ENCODE peak calls at places on chromosomes 13 and 19, in seven cellular contexts. G, E, L, U, B, T and R are unnamed samples. For H3K4me1, the result is how much of the 10 kb centered on the place peaks cover.

GRCh38 chr19:42436006-42436405 is 6.7 kb downstream of the CXCL17 start:
- DNase-seq in G (no peak), E (no peak), L (no peak), U (no peak), B (no peak), T (peak), R (no peak)

GRCh38 chr13:94660695-94661324 is 51.5 kb downstream of the SOX21 start:
- DNase-seq in G (peak), E (no peak), L (peak), U (no peak), B (no peak), T (peak), R (no peak)

GRCh38 chr19:18428837-18429674 is 8.9 kb downstream of the ISYNA1 start:
- DNase-seq in G (peak), E (no peak), L (peak), U (peak), B (peak), T (peak), R (no peak)

GRCh38 chr19:49210108-49210900 is 52.7 kb downstream of the TRPM4 start:
- DNase-seq in G (no peak), E (no peak), L (peak), U (no peak), B (no peak), T (peak), R (no peak)

GRCh38 chr19:52935434-52935833 is 12.2 kb upstream of the ZNF888 start:
- DNase-seq in G (peak), E (no peak), L (peak), U (no peak), B (no peak), T (no peak), R (no peak)

GRCh38 chr19:51525731-51526130 is 5.7 kb downstream of the SIGLEC6 start:
- DNase-seq in G (no peak), E (no peak), L (no peak), U (no peak), B (no peak), T (no peak), R (no peak)

GRCh38 chr13:110812869-110813645 is 99.6 kb downstream of the ING1 start:
- DNase-seq in G (no peak), E (no peak), L (no peak), U (no peak), B (no peak), T (no peak), R (no peak)

GRCh38 chr19:34298891-34299510 is 44.6 kb downstream of the GARRE1 start:
- DNase-seq in G (no peak), E (no peak), L (no peak), U (no peak), B (no peak), T (no peak), R (no peak)

GRCh38 chr13:91725646-91726045 is 327.2 kb downstream of the GPC5 start:
- DNase-seq in G (no peak), E (no peak), L (no peak), U (no peak), B (no peak), T (no peak), R (no peak)

GRCh38 chr13:52454459-52454824 is 836 bp upstream of the CKAP2 start:
- DNase-seq in G (peak), E (no peak), L (peak), U (peak), B (no peak), T (no peak), R (no peak)

GRCh38 chr19:40724848-40725247 is 7.9 kb downstream of the ITPKC start:
- DNase-seq in G (no peak), E (no peak), L (no peak), U (no peak), B (no peak), T (no peak), R (no peak)

GRCh38 chr19:14517446-14517839 is 754 bp downstream of the DNAJB1 start:
- DNase-seq in G (no peak), E (no peak), L (no peak), U (no peak), B (no peak), T (peak), R (no peak)

GRCh38 chr13:29908917-29909755 is 58.7 kb upstream of the UBL3 start:
- DNase-seq in G (no peak), E (no peak), L (no peak), U (no peak), B (no peak), T (peak), R (no peak)

GRCh38 chr13:26601669-26602068 is 44.2 kb downstream of the WASF3 start:
- DNase-seq in G (peak), E (no peak), L (peak), U (no peak), B (no peak), T (peak), R (no peak)

GRCh38 chr13:75250526-75251183 is 231.3 kb downstream of the TBC1D4 start:
- DNase-seq in G (peak), E (no peak), L (no peak), U (no peak), B (peak), T (peak), R (no peak)

GRCh38 chr19:35266904-35267817 is 1.6 kb upstream of the USF2 start:
- DNase-seq in G (no peak), E (no peak), L (peak), U (peak), B (peak), T (peak), R (no peak)

GRCh38 chr13:24290280-24290932 is 19.0 kb upstream of the C1QTNF9 start:
- DNase-seq in G (no peak), E (no peak), L (no peak), U (no peak), B (no peak), T (no peak), R (no peak)

GRCh38 chr13:83618966-83619365 is 263.3 kb downstream of the SLITRK1 start:
- DNase-seq in G (peak), E (no peak), L (no peak), U (no peak), B (no peak), T (peak), R (no peak)

GRCh38 chr13:39353988-39354387 is 249.0 kb downstream of the LHFPL6 start:
- DNase-seq in G (peak), E (peak), L (peak), U (no peak), B (no peak), T (peak), R (no peak)

GRCh38 chr13:62293081-62293480 is 877.4 kb upstream of the PCDH20 start:
- DNase-seq in G (peak), E (no peak), L (peak), U (no peak), B (no peak), T (no peak), R (no peak)

GRCh38 chr13:104592127-104592526 is 1525.9 kb upstream of the SLC10A2 start:
- DNase-seq in G (peak), E (no peak), L (peak), U (no peak), B (no peak), T (no peak), R (no peak)

GRCh38 chr13:76693086-76693485 is 193.1 kb downstream of the KCTD12 start:
- DNase-seq in G (no peak), E (no peak), L (peak), U (no peak), B (no peak), T (no peak), R (no peak)

GRCh38 chr13:66665991-66666390 is 564.1 kb downstream of the PCDH9 start:
- DNase-seq in G (peak), E (no peak), L (peak), U (no peak), B (no peak), T (peak), R (no peak)

GRCh38 chr13:29454931-29455481 is 140.5 kb downstream of the SLC7A1 start:
- DNase-seq in G (peak), E (peak), L (peak), U (no peak), B (no peak), T (peak), R (no peak)

GRCh38 chr13:65260938-65261880 is 1968.9 kb downstream of the PCDH9 start:
- DNase-seq in G (no peak), E (no peak), L (peak), U (no peak), B (no peak), T (no peak), R (no peak)

GRCh38 chr13:78719367-78719766 is 60.4 kb upstream of the OBI1 start:
- DNase-seq in G (no peak), E (no peak), L (no peak), U (no peak), B (no peak), T (no peak), R (no peak)

GRCh38 chr13:44322928-44323327 is 50.7 kb upstream of the SERP2 start:
- DNase-seq in G (no peak), E (no peak), L (no peak), U (no peak), B (no peak), T (no peak), R (no peak)

GRCh38 chr13:21287331-21287907 is 111.0 kb downstream of the MRPL57 start:
- DNase-seq in G (no peak), E (no peak), L (no peak), U (no peak), B (no peak), T (no peak), R (no peak)

GRCh38 chr19:4324228-4324627 is 14.4 kb downstream of the STAP2 start:
- DNase-seq in G (no peak), E (no peak), L (no peak), U (no peak), B (no peak), T (no peak), R (no peak)

GRCh38 chr13:106143392-106143791 is 392.1 kb downstream of the EFNB2 start:
- DNase-seq in G (peak), E (no peak), L (no peak), U (no peak), B (no peak), T (no peak), R (no peak)

GRCh38 chr19:13234518-13234917 is 84.3 kb downstream of the IER2 start:
- DNase-seq in G (peak), E (no peak), L (peak), U (peak), B (peak), T (peak), R (no peak)

GRCh38 chr19:13794388-13794751 is 873 bp upstream of the ZSWIM4 start:
- DNase-seq in G (peak), E (no peak), L (peak), U (peak), B (peak), T (peak), R (peak)

GRCh38 chr19:58364127-58364526 is 1.6 kb upstream of the ZNF497 start:
- DNase-seq in G (no peak), E (no peak), L (no peak), U (no peak), B (no peak), T (no peak), R (no peak)

GRCh38 chr13:25708268-25708667 is 336.5 kb downstream of the ATP8A2 start:
- DNase-seq in G (no peak), E (no peak), L (no peak), U (no peak), B (no peak), T (no peak), R (no peak)

GRCh38 chr19:29810504-29810871 is 1.3 kb upstream of the CCNE1 start:
- DNase-seq in G (peak), E (peak), L (peak), U (no peak), B (peak), T (peak), R (no peak)

GRCh38 chr19:43468354-43469159 is 3.1 kb upstream of the LYPD3 start:
- DNase-seq in G (no peak), E (no peak), L (no peak), U (no peak), B (no peak), T (no peak), R (no peak)

GRCh38 chr19:31351212-31352193 is 2.3 kb upstream of the TSHZ3 start:
- DNase-seq in G (peak), E (no peak), L (peak), U (no peak), B (no peak), T (peak), R (no peak)
- H3K4me1 ChIP-seq in G (under half), E (under half), L (under half), U (under half), B (under half), T (under half), R (under half)

GRCh38 chr19:2083174-2083854 is 12.8 kb downstream of the MOB3A start:
- DNase-seq in G (no peak), E (no peak), L (no peak), U (peak), B (peak), T (no peak), R (no peak)

GRCh38 chr19:2089727-2090053 is 6.4 kb downstream of the MOB3A start:
- DNase-seq in G (no peak), E (no peak), L (no peak), U (no peak), B (no peak), T (no peak), R (no peak)

GRCh38 chr19:2084993-2085720 is 11.0 kb downstream of the MOB3A start:
- DNase-seq in G (peak), E (no peak), L (peak), U (peak), B (peak), T (peak), R (no peak)

GRCh38 chr19:2089001-2089711 is 7.0 kb downstream of the MOB3A start:
- DNase-seq in G (peak), E (peak), L (peak), U (peak), B (no peak), T (peak), R (no peak)

GRCh38 chr19:2087621-2088100 is 8.5 kb downstream of the MOB3A start:
- DNase-seq in G (no peak), E (no peak), L (no peak), U (peak), B (no peak), T (no peak), R (no peak)
- H3K4me1 ChIP-seq in G (under half), E (half or more), L (under half), U (half or more), B (under half), T (under half), R (half or more)

GRCh38 chr13:114140909-114141255 is 8.5 kb upstream of the RASA3 start:
- DNase-seq in G (no peak), E (no peak), L (no peak), U (peak), B (no peak), T (no peak), R (no peak)

GRCh38 chr13:114142640-114143490 is 10.4 kb upstream of the RASA3 start:
- DNase-seq in G (no peak), E (peak), L (peak), U (peak), B (no peak), T (no peak), R (no peak)

GRCh38 chr13:114142137-114142550 is 9.7 kb upstream of the RASA3 start:
- DNase-seq in G (no peak), E (no peak), L (no peak), U (no peak), B (no peak), T (no peak), R (no peak)

GRCh38 chr13:114141261-114141996 is 9.0 kb upstream of the RASA3 start:
- DNase-seq in G (no peak), E (no peak), L (no peak), U (no peak), B (no peak), T (no peak), R (no peak)

GRCh38 chr13:114140131-114140908 is 7.9 kb upstream of the RASA3 start:
- DNase-seq in G (no peak), E (no peak), L (no peak), U (peak), B (no peak), T (no peak), R (no peak)
- H3K4me1 ChIP-seq in G (under half), E (under half), L (under half), U (under half), B (under half), T (under half), R (under half)

DNA sequence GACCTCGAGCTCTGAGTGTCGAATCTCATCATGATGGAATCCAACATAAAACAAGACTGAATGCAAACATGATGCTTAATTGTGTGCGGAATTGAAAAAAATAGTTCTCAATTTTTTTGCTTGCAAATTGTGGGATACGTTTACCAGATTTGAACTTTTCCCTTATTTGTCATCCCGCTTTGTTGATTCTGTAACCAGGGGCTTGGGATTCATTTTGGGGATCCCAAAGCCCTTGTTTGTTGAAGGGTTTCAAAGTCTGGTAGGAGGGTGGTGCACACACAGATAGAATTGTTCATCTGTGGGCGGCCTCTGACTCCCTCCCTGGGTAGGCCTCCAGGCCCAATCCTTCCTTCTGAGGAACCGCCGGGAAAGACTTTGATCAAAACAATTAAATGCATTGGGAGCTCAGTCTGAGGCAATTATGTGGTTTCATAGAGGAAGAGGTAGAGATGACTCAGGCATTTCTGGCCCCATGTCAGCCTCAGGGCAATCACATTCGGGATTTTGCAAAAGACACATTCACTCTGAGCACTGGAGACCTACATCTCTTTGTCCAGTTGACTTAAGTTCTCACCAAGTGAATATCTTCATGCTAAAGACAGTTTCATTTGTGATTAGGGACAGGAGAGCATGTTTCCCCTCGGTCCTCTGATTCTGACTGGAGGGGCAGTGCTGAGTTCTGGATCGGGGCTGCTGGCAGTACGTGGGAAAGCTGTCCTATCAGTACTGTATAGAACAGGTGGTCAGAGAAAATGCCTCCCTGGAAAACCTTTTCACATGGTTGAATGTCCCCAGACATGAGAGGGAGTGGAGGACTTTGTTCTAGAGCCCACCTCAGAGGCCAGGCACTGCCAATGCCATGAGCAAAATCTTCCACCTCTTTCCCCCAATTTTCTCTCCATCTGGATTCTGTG is 27.8 kb upstream of the IGFL4 start:
- DNase-seq in G (peak), E (peak), L (peak), U (no peak), B (no peak), T (peak), R (no peak)
- H3K4me1 ChIP-seq in G (under half), E (half or more), L (under half), U (under half), B (under half), T (under half), R (under half)

DNA sequence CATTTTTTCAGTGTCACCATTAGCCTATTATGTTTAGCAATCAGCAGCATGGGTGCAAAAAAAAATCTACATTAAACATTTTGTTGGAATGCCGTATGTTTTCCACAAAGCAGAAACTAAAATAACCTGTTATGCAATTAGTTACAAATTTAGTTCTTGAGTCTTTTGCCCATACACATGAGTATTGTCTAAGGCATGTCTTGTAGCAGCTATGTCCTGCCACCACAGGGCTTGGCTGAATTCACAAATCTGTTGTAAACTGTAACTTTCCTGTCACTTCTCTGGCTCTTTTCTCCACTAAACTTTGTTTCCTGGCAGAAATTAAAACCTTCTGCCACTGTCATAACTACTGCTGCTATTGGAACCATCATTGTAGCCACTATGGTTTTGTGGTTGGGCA is 277.9 kb upstream of the SPRY2 start:
- DNase-seq in G (no peak), E (no peak), L (no peak), U (no peak), B (no peak), T (no peak), R (peak)
- H3K4me1 ChIP-seq in G (under half), E (under half), L (under half), U (under half), B (under half), T (under half), R (under half)

DNA sequence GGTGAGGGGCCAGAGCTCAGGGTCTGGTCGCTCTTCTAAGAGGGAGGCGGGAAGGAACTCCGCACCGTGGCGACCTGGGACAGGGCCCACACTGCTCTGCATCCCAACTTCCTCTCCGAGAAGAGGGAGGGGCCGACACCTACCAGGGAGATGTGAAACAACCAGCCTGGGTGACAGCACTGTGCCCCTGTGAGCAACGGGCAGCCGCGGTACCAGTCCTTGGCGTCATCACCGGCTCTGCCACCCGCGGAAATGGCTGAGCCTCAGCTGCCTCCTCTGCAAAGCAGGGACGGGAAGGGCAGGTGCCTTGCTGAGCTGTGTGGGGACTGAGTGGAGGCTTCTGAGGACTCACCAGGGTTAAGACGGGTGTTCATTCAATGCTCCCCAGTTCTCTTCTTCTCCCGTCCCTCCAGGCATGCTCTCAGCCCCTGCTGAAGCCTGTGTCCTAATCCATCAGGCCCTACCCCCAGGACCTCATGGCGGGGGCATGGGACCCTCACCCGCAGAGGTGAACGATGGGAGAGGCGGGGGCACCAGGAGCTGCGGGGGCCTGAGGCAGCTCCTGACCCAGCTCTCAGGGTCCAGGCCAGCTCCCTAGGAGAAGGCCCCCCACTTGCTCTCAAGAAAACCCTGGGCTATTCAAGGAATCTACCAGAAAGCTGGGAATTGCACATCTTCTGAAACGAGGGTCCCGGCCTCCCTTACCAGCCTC is 9.3 kb downstream of the ZNF787 start:
- DNase-seq in G (no peak), E (no peak), L (no peak), U (peak), B (peak), T (no peak), R (no peak)
- H3K4me1 ChIP-seq in G (under half), E (under half), L (half or more), U (under half), B (half or more), T (under half), R (half or more)

GRCh38 chr19:55389386-55390317 is 3.9 kb downstream of the RPL28 start:
- DNase-seq in G (no peak), E (no peak), L (no peak), U (no peak), B (no peak), T (no peak), R (no peak)

GRCh38 chr19:55392820-55393219 is 7.1 kb downstream of the RPL28 start:
- DNase-seq in G (no peak), E (no peak), L (no peak), U (no peak), B (no peak), T (no peak), R (no peak)

GRCh38 chr19:55391702-55392615 is 6.2 kb downstream of the RPL28 start:
- DNase-seq in G (peak), E (no peak), L (peak), U (no peak), B (no peak), T (peak), R (no peak)

GRCh38 chr19:55391191-55391670 is 5.5 kb downstream of the RPL28 start:
- DNase-seq in G (no peak), E (no peak), L (no peak), U (no peak), B (no peak), T (no peak), R (no peak)

GRCh38 chr19:55390461-55390880 is 4.7 kb downstream of the RPL28 start:
- DNase-seq in G (no peak), E (no peak), L (no peak), U (no peak), B (no peak), T (no peak), R (no peak)
- H3K4me1 ChIP-seq in G (under half), E (under half), L (half or more), U (under half), B (under half), T (under half), R (under half)